ENCODE peak calls at places on chromosomes 6 and 20, in four cellular contexts. H is cardiac fibroblast, E is colonic mucosa, N is endothelial cell. Y is an unnamed sample.

GRCh38 chr6:150567360-150567759 is 32.3 kb upstream of the PLEKHG1 start:
- DNase-seq in H (peak; percentile 7), E (peak; percentile 37), N (no peak), Y (no peak)

GRCh38 chr6:1406306-1407058 is 17.1 kb downstream of the FOXF2 start:
- DNase-seq in H (peak; percentile 37), E (no peak), N (no peak), Y (peak; percentile 35)

GRCh38 chr6:33962186-33962585 is 158.4 kb upstream of the MLN start:
- DNase-seq in H (peak; percentile 5), E (no peak), N (no peak), Y (peak; percentile 64)

GRCh38 chr20:8774412-8774811 is 294.5 kb upstream of the PLCB4 start:
- DNase-seq in H (no peak), E (no peak), N (no peak), Y (no peak)

GRCh38 chr6:87082160-87082721 is 12.7 kb downstream of the CGA start:
- DNase-seq in H (no peak), E (no peak), N (no peak), Y (no peak)

GRCh38 chr6:30206152-30206551 is 7.1 kb downstream of the TRIM26 start:
- DNase-seq in H (no peak), E (no peak), N (no peak), Y (no peak)

GRCh38 chr20:5913166-5913565 is 37.2 kb downstream of the TRMT6 start:
- DNase-seq in H (no peak), E (no peak), N (no peak), Y (no peak)

GRCh38 chr6:71211799-71212198 is 76.8 kb upstream of the OGFRL1 start:
- DNase-seq in H (no peak), E (no peak), N (no peak), Y (no peak)

GRCh38 chr20:2751868-2752630 is 48.4 kb downstream of the CPXM1 start:
- DNase-seq in H (no peak), E (no peak), N (no peak), Y (no peak)

GRCh38 chr20:2753456-2754040 is 46.9 kb downstream of the CPXM1 start:
- DNase-seq in H (no peak), E (no peak), N (no peak), Y (no peak)

GRCh38 chr20:2754426-2754825 is 46.0 kb downstream of the CPXM1 start:
- DNase-seq in H (peak; percentile 37), E (no peak), N (no peak), Y (no peak)

GRCh38 chr20:2751347-2751867 is 49.0 kb downstream of the CPXM1 start:
- DNase-seq in H (no peak), E (peak; percentile 34), N (no peak), Y (no peak)

GRCh38 chr20:2752631-2753455 is 47.6 kb downstream of the CPXM1 start:
- DNase-seq in H (peak; percentile 57), E (peak; percentile 42), N (peak; percentile 62), Y (peak; percentile 44)
- TF ChIP-seq CTCF in H (peak; percentile 83), E (peak; percentile 61), N (peak; percentile 86), Y (peak; percentile 62)

DNA sequence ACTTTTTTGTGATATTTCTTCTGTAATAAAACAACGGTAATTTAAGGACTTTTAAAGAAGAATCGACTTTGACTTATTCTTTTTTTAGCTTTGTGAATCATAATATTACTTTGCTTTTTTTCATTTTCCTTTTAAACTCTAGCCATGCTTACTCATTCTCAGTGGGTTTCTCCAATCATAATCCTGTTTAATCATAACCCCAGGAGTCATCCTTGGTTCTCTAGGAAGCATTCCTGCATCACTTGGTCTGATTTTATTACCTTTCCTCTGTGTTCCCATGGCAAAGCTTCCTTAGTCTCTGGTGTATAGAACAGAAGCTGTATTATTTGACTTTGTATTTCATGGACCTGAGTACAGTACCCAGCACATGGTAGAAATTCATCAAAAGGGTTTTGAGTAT is 223.5 kb downstream of the CDKAL1 start:
- DNase-seq in H (no peak), E (no peak), N (no peak), Y (no peak)
- TF ChIP-seq CTCF in H (no peak), E (no peak), N (no peak), Y (no peak)

GRCh38 chr20:60365063-60365640 is 406.9 kb downstream of the CDH26 start:
- DNase-seq in H (no peak), E (no peak), N (peak; percentile 15), Y (peak; percentile 1)
- TF ChIP-seq CTCF in H (no peak), E (no peak), N (no peak), Y (no peak)

GRCh38 chr6:94245395-94245794 is 826.0 kb upstream of the EPHA7 start:
- DNase-seq in H (no peak), E (no peak), N (no peak), Y (no peak)
- TF ChIP-seq CTCF in H (no peak), E (no peak), N (no peak), Y (no peak)

Y was measured in MCF 10A.